ENCODE peak calls at places on chromosomes 1 and 21, in four cellular contexts. W is frontal cortex, O is H54, Y is HAP-1. V is an unnamed sample.

GRCh38 chr1:53071167-53071865 is 9.3 kb downstream of the PODN start:
- DNase-seq in W (no peak), O (no peak), Y (no peak), V (no peak)

GRCh38 chr1:223225061-223225460 is 82.0 kb upstream of the TLR5 start:
- DNase-seq in W (no peak), O (no peak), Y (no peak), V (no peak)

GRCh38 chr1:243731974-243732373 is 118.1 kb downstream of the AKT3 start:
- DNase-seq in W (no peak), O (no peak), Y (no peak), V (no peak)

GRCh38 chr1:110060034-110060661 is 10.3 kb downstream of the ALX3 start:
- DNase-seq in W (no peak), O (peak; percentile 51), Y (peak; percentile 78), V (peak; percentile 28)

GRCh38 chr1:29752141-29752540 is 515.8 kb downstream of the PTPRU start:
- DNase-seq in W (no peak), O (no peak), Y (peak; percentile 51), V (no peak)

GRCh38 chr1:14777516-14778506 is 179.3 kb downstream of the KAZN start:
- DNase-seq in W (no peak), O (no peak), Y (no peak), V (no peak)

GRCh38 chr1:46285730-46286477 is 17.5 kb downstream of the LRRC41 start:
- DNase-seq in W (no peak), O (no peak), Y (peak; percentile 48), V (no peak)

GRCh38 chr21:33762798-33763572 is 120.7 kb downstream of the ITSN1 start:
- DNase-seq in W (no peak), O (no peak), Y (no peak), V (no peak)